ENCODE peak calls at places on chromosomes 5 and 9, in four cellular contexts. E, V, M and B are unnamed samples.

GRCh38 chr5:17713301-17713700 is 79.0 kb downstream of the TAF11L14 start:
- DNase-seq in E (no peak), V (no peak), M (no peak), B (no peak)

GRCh38 chr5:2565147-2565546 is 186.3 kb downstream of the IRX2 start:
- DNase-seq in E (no peak), V (no peak), M (no peak), B (no peak)

GRCh38 chr5:180069589-180070247 is 1.8 kb downstream of the RNF130 start:
- DNase-seq in E (no peak), V (no peak), M (no peak), B (no peak)

GRCh38 chr5:57841671-57842375 is 359.2 kb upstream of the ACTBL2 start:
- DNase-seq in E (peak), V (peak), M (no peak), B (no peak)

GRCh38 chr9:136151848-136152542 is 33.3 kb upstream of the TMEM250 start:
- DNase-seq in E (no peak), V (no peak), M (no peak), B (no peak)

GRCh38 chr9:17280350-17281012 is 145.6 kb downstream of the CNTLN start:
- DNase-seq in E (no peak), V (no peak), M (no peak), B (no peak)

GRCh38 chr5:76831108-76831447 is 12.2 kb downstream of the F2RL1 start:
- DNase-seq in E (peak), V (peak), M (no peak), B (no peak)

GRCh38 chr9:76697110-76697509 is 67.1 kb upstream of the PCA3 start:
- DNase-seq in E (no peak), V (no peak), M (no peak), B (no peak)

GRCh38 chr5:81827522-81827921 is 76.6 kb upstream of the SSBP2 start:
- DNase-seq in E (no peak), V (no peak), M (no peak), B (no peak)

GRCh38 chr5:112154940-112155686 is 264.0 kb downstream of the EPB41L4A start:
- DNase-seq in E (no peak), V (no peak), M (no peak), B (no peak)

GRCh38 chr5:138408023-138408422 is 30.8 kb upstream of the REEP2 start:
- DNase-seq in E (no peak), V (no peak), M (no peak), B (no peak)

GRCh38 chr5:107671742-107672211 is 1.0 kb upstream of the EFNA5 start:
- DNase-seq in E (no peak), V (peak), M (no peak), B (peak)

GRCh38 chr5:143717400-143717799 is 94.6 kb upstream of the HMHB1 start:
- DNase-seq in E (peak), V (no peak), M (no peak), B (no peak)

GRCh38 chr5:10585120-10585915 is 21.4 kb downstream of the ANKRD33B start:
- DNase-seq in E (no peak), V (no peak), M (no peak), B (peak)